ENCODE peak calls at places on chromosomes 1 and 21, in six cellular contexts. G is foreskin keratinocyte, B is BE2C, P is cardiac muscle cell, J is cardiac fibroblast, T is dorsolateral prefrontal cortex. M is an unnamed sample.

GRCh38 chr1:94276900-94277581 is 39.7 kb upstream of the ARHGAP29 start:
- DNase-seq in G (no peak), B (no peak), P (no peak), J (peak), T (no peak), M (no peak)

GRCh38 chr21:25176637-25177412 is 430.5 kb downstream of the MRPL39 start:
- DNase-seq in G (no peak), B (no peak), P (no peak), J (no peak), T (no peak), M (no peak)

GRCh38 chr1:81806432-81806770 is 5.7 kb downstream of the ADGRL2 start:
- DNase-seq in G (no peak), B (no peak), P (no peak), J (no peak), T (no peak), M (no peak)

GRCh38 chr1:7967651-7968050 is 6.1 kb downstream of the PARK7 start:
- DNase-seq in G (no peak), B (no peak), P (no peak), J (no peak), T (no peak), M (no peak)

GRCh38 chr1:29653886-29654450 is 417.6 kb downstream of the PTPRU start:
- DNase-seq in G (no peak), B (no peak), P (no peak), J (no peak), T (no peak), M (no peak)

GRCh38 chr1:52328615-52329014 is 37.4 kb downstream of the CC2D1B start:
- DNase-seq in G (no peak), B (no peak), P (no peak), J (no peak), T (no peak), M (no peak)

GRCh38 chr1:66739401-66740157 is 12.7 kb upstream of the DYNLT5 start:
- DNase-seq in G (no peak), B (no peak), P (peak), J (no peak), T (no peak), M (no peak)

GRCh38 chr1:211229365-211229759 is 29.8 kb upstream of the RCOR3 start:
- DNase-seq in G (no peak), B (no peak), P (no peak), J (no peak), T (no peak), M (no peak)

GRCh38 chr1:188499690-188500089 is 1670.9 kb downstream of the PLA2G4A start:
- DNase-seq in G (no peak), B (no peak), P (peak), J (no peak), T (no peak), M (no peak)

GRCh38 chr1:179709841-179710329 is 33.2 kb upstream of the FAM163A start:
- DNase-seq in G (peak), B (peak), P (no peak), J (peak), T (no peak), M (no peak)

DNA sequence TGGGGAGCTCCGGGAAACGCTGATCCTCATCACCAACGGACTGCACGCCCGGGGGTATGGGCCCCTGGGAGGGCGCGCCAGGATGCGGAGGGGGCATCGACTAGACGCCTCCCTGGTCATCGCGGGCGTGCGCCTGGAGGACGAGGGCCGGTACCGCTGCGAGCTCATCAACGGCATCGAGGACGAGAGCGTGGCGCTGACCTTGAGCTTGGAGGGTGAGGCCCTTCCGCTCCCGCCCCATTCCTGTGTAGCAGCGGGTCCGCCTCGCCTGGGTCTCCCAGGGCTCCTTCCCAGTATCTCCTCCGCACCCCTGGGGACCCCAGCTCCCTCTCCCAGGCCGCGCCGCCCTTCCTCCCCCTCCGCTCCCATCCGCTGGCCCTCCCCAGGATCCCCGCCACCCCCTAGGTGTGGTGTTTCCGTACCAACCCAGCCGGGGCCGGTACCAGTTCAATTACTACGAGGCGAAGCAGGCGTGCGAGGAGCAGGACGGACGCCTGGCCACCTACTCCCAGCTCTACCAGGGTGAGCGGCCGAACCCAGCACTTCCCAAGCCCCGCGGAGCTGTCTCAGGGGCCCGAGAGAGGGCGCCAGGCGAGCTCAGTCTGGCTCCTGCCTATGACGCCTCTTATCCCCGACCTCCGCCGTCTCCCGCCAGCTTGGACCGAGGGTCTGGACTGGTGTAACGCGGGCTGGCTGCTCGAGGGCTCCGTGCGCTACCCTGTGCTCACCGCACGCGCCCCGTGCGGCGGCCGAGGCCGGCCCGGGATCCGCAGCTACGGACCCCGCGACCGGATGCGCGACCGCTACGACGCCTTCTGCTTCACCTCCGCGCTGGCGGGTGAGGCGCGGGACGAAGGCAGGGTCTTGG is 5.0 kb downstream of the HAPLN2 start:
- DNase-seq in G (peak), B (peak), P (peak), J (peak), T (no peak), M (peak)
- TF ChIP-seq CTCF in G (peak), B (peak), P (peak), J (peak), T (peak), M (peak)

GRCh38 chr1:31747304-31747703 is 16.8 kb downstream of the ADGRB2 start:
- DNase-seq in G (no peak), B (no peak), P (no peak), J (no peak), T (no peak), M (no peak)

GRCh38 chr1:31744165-31744888 is 19.8 kb downstream of the ADGRB2 start:
- DNase-seq in G (no peak), B (no peak), P (no peak), J (no peak), T (no peak), M (no peak)

GRCh38 chr1:31745071-31745897 is 18.9 kb downstream of the ADGRB2 start:
- DNase-seq in G (peak), B (peak), P (peak), J (peak), T (peak), M (peak)

GRCh38 chr1:31746687-31747086 is 17.5 kb downstream of the ADGRB2 start:
- DNase-seq in G (no peak), B (no peak), P (peak), J (no peak), T (no peak), M (no peak)

GRCh38 chr1:31745898-31746668 is 18.1 kb downstream of the ADGRB2 start:
- DNase-seq in G (no peak), B (no peak), P (no peak), J (no peak), T (no peak), M (no peak)
- TF ChIP-seq CTCF in G (no peak), B (no peak), P (no peak), J (no peak), T (no peak), M (no peak)

GRCh38 chr1:183318433-183318832 is 99.7 kb downstream of the NMNAT2 start:
- DNase-seq in G (peak), B (no peak), P (peak), J (peak), T (no peak), M (no peak)
- TF ChIP-seq CTCF in G (peak), B (peak), P (peak), J (peak), T (no peak), M (peak)

GRCh38 chr1:50417946-50418599 is 5.2 kb downstream of the DMRTA2 start:
- DNase-seq in G (no peak), B (no peak), P (no peak), J (no peak), T (no peak), M (no peak)

GRCh38 chr1:50418600-50419109 is 4.6 kb downstream of the DMRTA2 start:
- DNase-seq in G (no peak), B (peak), P (peak), J (no peak), T (no peak), M (peak)

GRCh38 chr1:50419907-50420248 is 3.4 kb downstream of the DMRTA2 start:
- DNase-seq in G (no peak), B (no peak), P (no peak), J (no peak), T (no peak), M (no peak)

GRCh38 chr1:50420283-50420682 is 3.0 kb downstream of the DMRTA2 start:
- DNase-seq in G (no peak), B (no peak), P (no peak), J (no peak), T (no peak), M (no peak)

GRCh38 chr1:50419192-50419906 is 3.9 kb downstream of the DMRTA2 start:
- DNase-seq in G (no peak), B (peak), P (no peak), J (no peak), T (no peak), M (peak)
- TF ChIP-seq CTCF in G (no peak), B (peak), P (no peak), J (peak), T (no peak), M (peak)

GRCh38 chr1:53826367-53826766 is 11.7 kb downstream of the NDC1 start:
- DNase-seq in G (no peak), B (no peak), P (no peak), J (peak), T (no peak), M (no peak)
- TF ChIP-seq CTCF in G (no peak), B (peak), P (peak), J (peak), T (no peak), M (no peak)

GRCh38 chr1:115317101-115318012 is 20.7 kb downstream of the NGF start:
- DNase-seq in G (no peak), B (no peak), P (no peak), J (no peak), T (no peak), M (no peak)
- TF ChIP-seq CTCF in G (no peak), B (no peak), P (no peak), J (no peak), T (no peak), M (no peak)